ENCODE peak calls at places on chromosome 10, in five cellular contexts. N is fibroblast of mammary gland, C is tibial nerve, B is M059J, M is NCI-H526. G is an unnamed sample.

GRCh38 chr10:127715782-127716378 is 21.1 kb upstream of the FOXI2 start:
- DNase-seq in C (no peak), N (peak; percentile 28), M (no peak), B (peak; percentile 29), G (no peak)

GRCh38 chr10:27153855-27154198 is 357 bp downstream of the YME1L1 start:
- DNase-seq in M (peak; percentile 18), N (peak; percentile 26), B (peak; percentile 18), C (no peak), G (no peak)

GRCh38 chr10:129764011-129764900 is 199.8 kb downstream of the EBF3 start:
- DNase-seq in N (no peak), M (no peak), C (no peak), B (no peak), G (no peak)

GRCh38 chr10:78215645-78216044 is 182.0 kb downstream of the RPS24 start:
- DNase-seq in B (peak; percentile 27), M (peak; percentile 86), C (peak; percentile 53), N (peak; percentile 24), G (peak; percentile 89)

GRCh38 chr10:52609601-52610240 is 162.9 kb downstream of the MBL2 start:
- DNase-seq in N (no peak), M (no peak), B (no peak), C (no peak), G (no peak)

GRCh38 chr10:98919899-98920298 is 315.8 kb downstream of the HPSE2 start:
- DNase-seq in B (peak; percentile 43), C (no peak), M (no peak), N (peak; percentile 50), G (no peak)

GRCh38 chr10:1323951-1324350 is 267.8 kb downstream of the WDR37 start:
- DNase-seq in N (no peak), B (no peak), M (no peak), C (no peak), G (no peak)

GRCh38 chr10:88389456-88389855 is 193.7 kb downstream of the RNLS start:
- DNase-seq in C (no peak), B (peak; percentile 59), N (peak; percentile 76), M (no peak), G (no peak)

GRCh38 chr10:46215426-46215825 is 71.4 kb upstream of the ANTXRL start:
- DNase-seq in M (no peak), B (no peak), C (no peak), N (no peak), G (no peak)

GRCh38 chr10:106424981-106425380 is 739.5 kb downstream of the SORCS1 start:
- DNase-seq in B (no peak), M (no peak), C (no peak), N (peak; percentile 68), G (no peak)

GRCh38 chr10:123157210-123157609 is 3.0 kb downstream of the BUB3 start:
- DNase-seq in N (peak; percentile 61), C (no peak), B (peak; percentile 65), M (no peak), G (no peak)

GRCh38 chr10:26242752-26243151 is 26.2 kb downstream of the GAD2 start:
- DNase-seq in N (no peak), M (no peak), C (no peak), B (no peak), G (no peak)

GRCh38 chr10:96670786-96671185 is 49.5 kb downstream of the PIK3AP1 start:
- DNase-seq in C (no peak), B (peak; percentile 30), N (no peak), M (no peak), G (no peak)

GRCh38 chr10:74206727-74207126 is 55.7 kb downstream of the ADK start:
- DNase-seq in C (no peak), B (no peak), M (no peak), N (no peak), G (no peak)

GRCh38 chr10:98528166-98528784 is 81.5 kb upstream of the HPS1 start:
- DNase-seq in B (no peak), N (peak; percentile 77), M (no peak), C (no peak), G (no peak)

GRCh38 chr10:62618576-62619408 is 185.7 kb upstream of the ADO start:
- DNase-seq in N (peak; percentile 83), M (no peak), C (no peak), B (peak; percentile 93), G (no peak)

GRCh38 chr10:77872151-77872946 is 54.2 kb downstream of the DLG5 start:
- DNase-seq in C (no peak), B (no peak), N (peak; percentile 63), M (no peak), G (no peak)

GRCh38 chr10:90089724-90090123 is 388.3 kb downstream of the KIF20B start:
- DNase-seq in M (no peak), C (no peak), N (no peak), B (peak; percentile 62), G (no peak)

GRCh38 chr10:73358331-73359279 is at the start of gene CFAP70:
- DNase-seq in N (peak; percentile 95), C (peak; percentile 80), B (peak; percentile 96), M (peak; percentile 91), G (peak; percentile 94)

GRCh38 chr10:66586073-66586472 is 339.8 kb upstream of the LRRTM3 start:
- DNase-seq in N (no peak), B (no peak), M (no peak), C (no peak), G (no peak)

GRCh38 chr10:132142396-132143161 is 44.2 kb upstream of the DPYSL4 start:
- DNase-seq in C (no peak), M (no peak), B (peak; percentile 22), N (peak; percentile 6), G (no peak)

GRCh38 chr10:77441541-77442175 is 195.9 kb downstream of the KCNMA1 start:
- DNase-seq in N (no peak), B (no peak), M (no peak), C (no peak), G (no peak)

GRCh38 chr10:43234471-43235041 is 32.3 kb downstream of the RASGEF1A start:
- DNase-seq in B (no peak), M (no peak), C (no peak), N (no peak), G (peak; percentile 40)

GRCh38 chr10:49242604-49243003 is 54.4 kb upstream of the TMEM273 start:
- DNase-seq in N (no peak), C (no peak), M (no peak), B (no peak), G (no peak)

GRCh38 chr10:60280475-60280874 is 109.2 kb downstream of the ANK3 start:
- DNase-seq in M (no peak), C (no peak), B (no peak), N (no peak), G (no peak)

GRCh38 chr10:19775286-19775685 is 40.9 kb upstream of the PLXDC2 start:
- DNase-seq in B (no peak), M (no peak), N (no peak), C (no peak), G (no peak)

GRCh38 chr10:985361-985760 is 2.9 kb upstream of the GTPBP4 start:
- DNase-seq in M (no peak), N (no peak), B (no peak), C (no peak), G (no peak)